ENCODE peak calls at places on chromosomes 2 and 18, in four cellular contexts. J, G, K and O are unnamed samples.

GRCh38 chr18:9736942-9737813 is 29.1 kb downstream of the RAB31 start:
- DNase-seq in J (no peak), G (no peak), K (no peak), O (no peak)

GRCh38 chr2:12918841-12919445 is 202.2 kb downstream of the TRIB2 start:
- DNase-seq in J (no peak), G (peak; percentile 42), K (no peak), O (peak; percentile 61)

GRCh38 chr18:55323051-55323994 is 264.7 kb downstream of the TCF4 start:
- DNase-seq in J (no peak), G (no peak), K (peak; percentile 24), O (no peak)

GRCh38 chr2:170361359-170361936 is 183.5 kb downstream of the MYO3B start:
- DNase-seq in J (no peak), G (no peak), K (peak; percentile 67), O (no peak)

GRCh38 chr2:121236101-121236640 is 48.8 kb downstream of the TFCP2L1 start:
- DNase-seq in J (peak; percentile 44), G (no peak), K (no peak), O (peak; percentile 45)

GRCh38 chr2:8310557-8311455 is 371.1 kb upstream of the ID2 start:
- DNase-seq in J (no peak), G (no peak), K (no peak), O (peak; percentile 80)

GRCh38 chr2:29262681-29263260 is 147.6 kb downstream of the CLIP4 start:
- DNase-seq in J (no peak), G (no peak), K (no peak), O (no peak)

GRCh38 chr18:6951336-6952090 is 166.1 kb downstream of the LAMA1 start:
- DNase-seq in J (no peak), G (no peak), K (no peak), O (no peak)

GRCh38 chr2:162435676-162436075 is 91.7 kb downstream of the GCA start:
- DNase-seq in J (no peak), G (no peak), K (no peak), O (no peak)

GRCh38 chr2:167196461-167197252 is 308.4 kb downstream of the XIRP2 start:
- DNase-seq in J (no peak), G (no peak), K (peak; percentile 76), O (no peak)

GRCh38 chr2:167190053-167190452 is 301.8 kb downstream of the XIRP2 start:
- DNase-seq in J (no peak), G (no peak), K (no peak), O (no peak)

GRCh38 chr2:167191588-167191987 is 303.3 kb downstream of the XIRP2 start:
- DNase-seq in J (no peak), G (no peak), K (no peak), O (no peak)

GRCh38 chr2:167188596-167188967 is 300.3 kb downstream of the XIRP2 start:
- DNase-seq in J (no peak), G (no peak), K (no peak), O (no peak)

GRCh38 chr2:167192833-167193232 is 304.6 kb downstream of the XIRP2 start:
- DNase-seq in J (no peak), G (no peak), K (no peak), O (no peak)
- H3K4me1 ChIP-seq in J (peaks cover 8% of the 10 kb centered on the region), G (no peaks in the 10 kb centered on the region), K (peaks cover 15% of the 10 kb centered on the region), O (peaks cover 8% of the 10 kb centered on the region)

GRCh38 chr2:37647941-37648315 is 23.5 kb downstream of the CDC42EP3 start:
- DNase-seq in J (no peak), G (no peak), K (no peak), O (no peak)

GRCh38 chr2:37645363-37645762 is 26.1 kb downstream of the CDC42EP3 start:
- DNase-seq in J (no peak), G (no peak), K (peak; percentile 71), O (no peak)

GRCh38 chr2:37644191-37644590 is 27.3 kb downstream of the CDC42EP3 start:
- DNase-seq in J (no peak), G (no peak), K (no peak), O (no peak)

GRCh38 chr2:37643102-37644078 is 28.1 kb downstream of the CDC42EP3 start:
- DNase-seq in J (no peak), G (no peak), K (no peak), O (no peak)

GRCh38 chr2:37645836-37646235 is 25.6 kb downstream of the CDC42EP3 start:
- DNase-seq in J (no peak), G (no peak), K (no peak), O (no peak)
- H3K4me1 ChIP-seq in J (peaks cover 74% of the 10 kb centered on the region), G (no peaks in the 10 kb centered on the region), K (peaks cover 33% of the 10 kb centered on the region), O (peaks cover 49% of the 10 kb centered on the region)

GRCh38 chr2:43307973-43308372 is 81.6 kb upstream of the ZFP36L2 start:
- DNase-seq in J (no peak), G (no peak), K (no peak), O (no peak)
- H3K4me1 ChIP-seq in J (peaks cover 27% of the 10 kb centered on the region), G (no peaks in the 10 kb centered on the region), K (peaks cover 11% of the 10 kb centered on the region), O (peaks cover 49% of the 10 kb centered on the region)

GRCh38 chr2:201151127-201152074 is 31.5 kb upstream of the CASP10 start:
- DNase-seq in J (no peak), G (no peak), K (no peak), O (no peak)
- H3K4me1 ChIP-seq in J (peaks cover 56% of the 10 kb centered on the region), G (peaks cover 32% of the 10 kb centered on the region), K (peaks cover 9% of the 10 kb centered on the region), O (peaks cover 62% of the 10 kb centered on the region)

GRCh38 chr2:144456680-144457079 is 63.2 kb downstream of the ZEB2 start:
- DNase-seq in J (no peak), G (no peak), K (no peak), O (no peak)

GRCh38 chr2:144453486-144454158 is 66.3 kb downstream of the ZEB2 start:
- DNase-seq in J (no peak), G (no peak), K (no peak), O (no peak)

GRCh38 chr2:144453039-144453336 is 66.9 kb downstream of the ZEB2 start:
- DNase-seq in J (no peak), G (no peak), K (no peak), O (no peak)

GRCh38 chr2:144455979-144456378 is 63.9 kb downstream of the ZEB2 start:
- DNase-seq in J (no peak), G (no peak), K (no peak), O (no peak)

DNA sequence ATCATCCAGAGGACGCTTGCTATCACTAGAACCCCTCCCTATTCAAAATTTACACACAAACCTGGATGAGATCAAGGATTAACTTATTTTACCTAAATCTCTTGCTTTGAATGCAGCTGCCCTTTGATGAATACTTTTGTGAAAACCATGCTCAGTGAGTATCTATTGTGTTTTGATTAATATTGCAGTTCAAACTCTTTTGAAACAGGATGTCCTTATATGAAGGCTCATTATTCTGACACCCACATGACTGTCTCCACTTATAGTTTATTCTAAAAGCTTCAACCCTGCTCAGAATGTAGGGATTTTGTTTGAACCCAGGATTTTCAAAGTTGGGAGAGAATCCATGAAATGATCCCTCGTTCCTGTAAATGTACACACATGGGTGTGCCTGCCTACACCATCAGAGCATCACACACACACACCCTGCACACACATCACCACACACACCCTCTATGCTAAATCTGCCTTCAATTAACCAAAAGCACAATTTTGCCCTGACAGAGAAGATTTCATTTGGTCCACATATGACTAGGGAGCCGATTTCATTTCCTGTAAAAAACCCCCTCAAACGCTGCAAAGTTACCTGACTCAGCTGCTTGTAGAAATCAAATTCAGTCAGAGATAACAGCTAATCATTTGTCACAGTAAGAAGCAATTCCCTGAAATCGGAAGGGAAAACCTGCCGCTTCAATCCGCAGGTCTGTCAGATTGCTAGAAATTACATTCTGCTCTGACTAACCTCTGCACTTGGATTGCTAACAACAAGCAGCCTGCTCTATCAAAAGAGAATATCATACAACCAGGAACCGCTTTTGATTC is 65.2 kb downstream of the ZEB2 start:
- DNase-seq in J (no peak), G (no peak), K (no peak), O (no peak)
- H3K4me1 ChIP-seq in J (peaks cover 87% of the 10 kb centered on the region), G (no peaks in the 10 kb centered on the region), K (no peaks in the 10 kb centered on the region), O (peaks cover 49% of the 10 kb centered on the region)